ENCODE peak calls at places on chromosomes 4 and X, in ten cellular contexts. F, Z, M, C, V, W, N, P, Y and E are unnamed samples.

GRCh38 chr4:125303058-125303457 is 11.7 kb upstream of the FAT4 start:
- DNase-seq in W (no peak), V (no peak), F (no peak), M (no peak), C (no peak), Z (no peak), P (peak; percentile 23), Y (no peak), N (no peak), E (no peak)

GRCh38 chr4:54368861-54369260 is 139.8 kb downstream of the PDGFRA start:
- DNase-seq in M (peak; percentile 1), V (no peak), W (no peak), F (no peak), C (no peak), Y (no peak), N (no peak), Z (no peak), P (no peak), E (no peak)

GRCh38 chrX:15942307-15942706 is 87.7 kb upstream of the AP1S2 start:
- DNase-seq in P (no peak), C (no peak), Z (no peak), V (no peak), M (no peak), F (no peak), Y (no peak), W (no peak), N (no peak), E (no peak)

GRCh38 chr4:78660559-78660958 is 109.0 kb downstream of the ANXA3 start:
- DNase-seq in Y (no peak), V (no peak), P (no peak), C (no peak), F (no peak), W (peak; percentile 47), Z (no peak), N (no peak), M (no peak), E (no peak)

GRCh38 chr4:40211224-40212185 is 14.7 kb downstream of the RHOH start:
- DNase-seq in Y (no peak), N (no peak), W (peak; percentile 44), V (no peak), F (no peak), Z (no peak), P (no peak), C (no peak), M (no peak), E (no peak)

GRCh38 chr4:46124773-46125172 is 919 bp upstream of the GABRG1 start:
- DNase-seq in N (peak; percentile 65), W (no peak), F (peak; percentile 69), Z (peak; percentile 73), V (no peak), P (no peak), M (peak; percentile 4), C (no peak), Y (no peak), E (no peak)

GRCh38 chrX:29947225-29947624 is 268.1 kb upstream of the MAGEB2 start:
- DNase-seq in W (peak; percentile 13), P (no peak), N (no peak), Z (no peak), M (no peak), F (no peak), C (no peak), Y (no peak), V (no peak), E (no peak)

GRCh38 chrX:154539077-154539476 is 7.6 kb downstream of the G6PD start:
- DNase-seq in F (no peak), N (no peak), C (no peak), V (no peak), W (no peak), Y (no peak), P (no peak), Z (no peak), M (no peak), E (no peak)

GRCh38 chrX:101357166-101357795 is 8.7 kb upstream of the TIMM8A start:
- DNase-seq in M (no peak), C (no peak), F (no peak), N (no peak), P (no peak), W (peak; percentile 33), V (no peak), Z (peak; percentile 48), Y (no peak), E (no peak)

GRCh38 chr4:107655289-107655688 is 64.7 kb downstream of the PAPSS1 start:
- DNase-seq in P (no peak), Y (no peak), M (no peak), V (no peak), F (no peak), C (no peak), N (no peak), Z (no peak), W (no peak), E (no peak)

GRCh38 chr4:148436512-148436911 is 5.7 kb downstream of the NR3C2 start:
- DNase-seq in V (no peak), P (no peak), M (no peak), Y (no peak), N (no peak), C (no peak), W (no peak), Z (no peak), F (no peak), E (no peak)

GRCh38 chr4:33386761-33387160 is 2666.6 kb downstream of the PCDH7 start:
- DNase-seq in P (no peak), N (no peak), F (no peak), M (no peak), Y (no peak), V (no peak), W (peak; percentile 7), C (no peak), Z (no peak), E (no peak)

GRCh38 chr4:23930750-23931488 is 41.1 kb upstream of the PPARGC1A start:
- DNase-seq in N (peak; percentile 47), M (no peak), F (peak; percentile 27), Y (no peak), W (peak; percentile 35), P (peak; percentile 35), C (no peak), V (peak; percentile 96), Z (peak; percentile 73), E (no peak)

GRCh38 chr4:122639181-122639580 is 18.3 kb upstream of the IL21 start:
- DNase-seq in Z (no peak), V (no peak), P (no peak), Y (no peak), N (no peak), W (no peak), M (no peak), F (no peak), C (no peak), E (no peak)

GRCh38 chr4:142408003-142408441 is 438.1 kb downstream of the INPP4B start:
- DNase-seq in F (no peak), Z (no peak), W (peak; percentile 89), C (no peak), V (no peak), N (no peak), M (peak; percentile 47), Y (no peak), P (peak; percentile 78), E (no peak)

GRCh38 chr4:185309770-185310169 is 86.0 kb downstream of the LRP2BP start:
- DNase-seq in P (no peak), V (no peak), Y (no peak), C (no peak), F (no peak), N (no peak), Z (no peak), M (no peak), W (no peak), E (peak; percentile 58)

GRCh38 chr4:94621491-94622080 is 136.2 kb upstream of the BMPR1B start:
- DNase-seq in C (no peak), V (no peak), P (no peak), W (peak; percentile 73), M (peak; percentile 58), F (peak; percentile 36), Y (no peak), Z (no peak), N (no peak), E (peak; percentile 34)

GRCh38 chr4:183533698-183534097 is 28.8 kb downstream of the ING2 start:
- DNase-seq in F (no peak), W (no peak), M (no peak), Z (no peak), P (no peak), Y (no peak), V (no peak), N (peak; percentile 42), C (no peak), E (no peak)
- TF ChIP-seq CTCF in F (no peak), W (no peak), M (no peak), Z (no peak), P (no peak), Y (no peak), V (no peak), N (no peak), C (no peak), E (no peak)

GRCh38 chrX:71534773-71535544 is 2.1 kb downstream of the OGT start:
- DNase-seq in C (no peak), M (no peak), N (no peak), Z (no peak), F (no peak), P (no peak), V (no peak), Y (no peak), W (no peak), E (no peak)
- TF ChIP-seq CTCF in C (no peak), M (no peak), N (no peak), Z (no peak), F (no peak), P (no peak), V (no peak), Y (no peak), W (no peak), E (no peak)

DNA sequence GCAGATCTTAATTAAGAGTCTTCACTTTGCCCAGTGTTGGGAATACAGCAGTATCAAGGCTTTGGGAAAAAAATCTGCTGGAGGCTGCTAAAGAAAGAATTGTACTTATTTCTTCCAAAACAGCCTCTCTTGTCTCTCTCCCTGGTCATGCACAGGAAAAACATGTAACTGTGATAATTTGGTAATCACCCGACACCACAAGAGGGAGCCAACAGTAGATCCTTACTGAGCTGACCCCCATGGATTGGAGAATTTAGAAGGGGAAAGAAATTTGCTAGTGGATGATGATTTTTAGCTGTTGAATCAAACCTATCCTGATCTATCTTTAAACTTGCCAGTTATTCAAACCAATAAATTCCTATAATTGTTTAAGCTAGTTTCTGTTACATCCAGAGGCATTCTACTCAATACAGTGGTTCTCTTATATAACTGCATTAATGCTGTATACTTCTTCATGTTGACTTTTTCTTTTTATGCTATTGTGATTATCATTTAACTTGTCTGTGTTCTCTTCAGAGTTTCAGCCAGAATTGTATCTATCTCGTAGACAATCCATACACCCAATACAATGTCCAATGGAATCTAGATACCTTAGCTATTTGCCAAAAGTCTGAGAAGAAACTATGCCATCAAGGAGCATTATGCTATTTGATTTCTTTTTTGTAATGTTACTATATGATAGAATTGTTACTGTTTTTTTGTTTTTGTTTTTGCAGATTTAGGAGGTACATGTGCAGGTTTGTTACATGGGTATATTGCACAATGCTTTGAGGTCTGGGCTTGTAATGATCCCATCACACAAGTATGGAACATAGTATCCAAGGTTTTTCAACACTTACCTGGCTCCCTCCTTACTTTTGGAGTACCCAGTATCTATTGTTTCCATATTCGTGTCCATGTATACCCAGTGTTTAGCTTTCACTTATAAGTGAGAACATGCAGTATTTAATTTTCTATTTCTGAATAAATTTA is 31.3 kb upstream of the ARHGEF38 start:
- DNase-seq in N (no peak), Z (peak; percentile 72), C (no peak), Y (no peak), M (peak; percentile 59), V (no peak), F (peak; percentile 37), P (peak; percentile 14), W (peak; percentile 62), E (peak; percentile 49)
- TF ChIP-seq CTCF in N (peak; percentile 73), Z (peak; percentile 84), C (no peak), Y (peak; percentile 55), M (peak; percentile 70), V (peak; percentile 49), F (peak; percentile 64), P (peak; percentile 67), W (peak; percentile 68), E (peak; percentile 42)

GRCh38 chr4:15681372-15682339 is at the start of gene FAM200B:
- DNase-seq in P (peak; percentile 93), N (peak; percentile 100), Y (peak; percentile 95), M (peak; percentile 99), C (peak; percentile 98), W (peak; percentile 100), Z (peak; percentile 100), V (peak; percentile 99), F (peak; percentile 100), E (peak; percentile 97)
- TF ChIP-seq CTCF in P (no peak), N (no peak), Y (no peak), M (peak; percentile 10), C (no peak), W (peak; percentile 35), Z (peak; percentile 28), V (no peak), F (no peak), E (no peak)